ENCODE peak calls at places on chromosomes 6 and 20, in nine cellular contexts. E, L, U, Z, J, C, P, X and O are unnamed samples.

GRCh38 chr6:46010771-46011170 is 4.9 kb downstream of the CLIC5 start:
- DNase-seq in X (no peak), P (no peak), C (no peak), E (no peak), Z (no peak), U (no peak), J (no peak), L (no peak), O (no peak)

GRCh38 chr6:1578293-1578745 is 31.4 kb upstream of the FOXC1 start:
- DNase-seq in X (no peak), J (no peak), U (no peak), L (no peak), P (no peak), E (no peak), C (no peak), Z (no peak), O (no peak)

GRCh38 chr6:491233-491632 is 99.7 kb downstream of the IRF4 start:
- DNase-seq in X (no peak), Z (no peak), L (no peak), P (no peak), E (no peak), C (no peak), J (no peak), U (no peak), O (no peak)

GRCh38 chr6:135411339-135411738 is 86.2 kb downstream of the AHI1 start:
- DNase-seq in L (no peak), E (no peak), J (no peak), P (no peak), X (peak; percentile 39), Z (no peak), U (no peak), C (no peak), O (no peak)

GRCh38 chr6:56241106-56241812 is 6.1 kb downstream of the COL21A1 start:
- DNase-seq in L (no peak), X (no peak), P (no peak), U (no peak), E (no peak), Z (no peak), J (no peak), C (no peak), O (no peak)

GRCh38 chr6:152981989-152982767 is 663 bp downstream of the FBXO5 start:
- DNase-seq in E (peak; percentile 69), J (no peak), P (no peak), Z (peak; percentile 26), C (no peak), U (no peak), X (peak; percentile 64), L (no peak), O (no peak)

GRCh38 chr6:110415297-110415916 is at the start of gene DDO:
- DNase-seq in Z (no peak), P (peak; percentile 10), U (peak; percentile 66), L (no peak), E (peak; percentile 92), J (peak; percentile 79), C (no peak), X (no peak), O (no peak)

GRCh38 chr6:116287668-116288282 is 8.0 kb upstream of the TSPYL1 start:
- DNase-seq in X (peak; percentile 47), L (no peak), J (no peak), C (peak; percentile 51), E (no peak), P (peak; percentile 65), Z (peak; percentile 75), U (no peak), O (peak; percentile 61)

GRCh38 chr6:26271640-26272090 is 93.3 kb upstream of the BTN3A2 start:
- DNase-seq in P (no peak), Z (no peak), J (no peak), E (no peak), X (no peak), U (no peak), L (no peak), C (no peak), O (no peak)

GRCh38 chr20:46366826-46367225 is 39.6 kb downstream of the ELMO2 start:
- DNase-seq in J (no peak), P (no peak), E (peak; percentile 40), L (no peak), X (no peak), U (no peak), C (no peak), Z (no peak), O (no peak)

GRCh38 chr6:76774750-76775396 is 688.4 kb downstream of the HTR1B start:
- DNase-seq in Z (no peak), L (no peak), P (peak; percentile 84), X (no peak), U (peak; percentile 55), J (no peak), E (no peak), C (no peak), O (no peak)

GRCh38 chr6:167122041-167122826 is 662 bp upstream of the CCR6 start:
- DNase-seq in J (no peak), P (no peak), U (no peak), E (no peak), Z (no peak), C (no peak), L (no peak), X (no peak), O (no peak)

GRCh38 chr20:24776755-24777271 is 172.3 kb upstream of the CST7 start:
- DNase-seq in Z (no peak), J (no peak), E (peak; percentile 20), C (no peak), P (no peak), L (no peak), X (no peak), U (peak; percentile 11), O (no peak)

GRCh38 chr20:54340667-54341081 is 132.8 kb downstream of the PFDN4 start:
- DNase-seq in P (peak; percentile 96), L (no peak), C (no peak), Z (no peak), E (no peak), J (no peak), X (no peak), U (no peak), O (no peak)

GRCh38 chr6:137240168-137240567 is 21.0 kb upstream of the IFNGR1 start:
- DNase-seq in J (no peak), L (peak; percentile 96), C (no peak), U (no peak), E (peak; percentile 85), X (no peak), Z (no peak), P (no peak), O (no peak)

GRCh38 chr6:36699290-36699689 is 1.7 kb downstream of the RAB44 start:
- DNase-seq in C (no peak), L (no peak), U (no peak), J (no peak), Z (no peak), X (peak; percentile 35), E (no peak), P (no peak), O (no peak)

GRCh38 chr6:89139509-89140346 is 6.1 kb upstream of the PM20D2 start:
- DNase-seq in X (no peak), E (no peak), U (no peak), Z (no peak), L (no peak), C (no peak), J (no peak), P (no peak), O (no peak)

GRCh38 chr6:56483929-56484328 is 158.8 kb downstream of the DST start:
- DNase-seq in X (no peak), Z (no peak), U (no peak), J (no peak), E (no peak), C (no peak), P (peak; percentile 4), L (no peak), O (no peak)

GRCh38 chr6:107115695-107116327 is 496 bp upstream of the BEND3 start:
- DNase-seq in Z (peak; percentile 81), P (peak; percentile 54), C (no peak), U (peak; percentile 51), J (peak; percentile 26), E (peak; percentile 63), X (peak; percentile 82), L (peak; percentile 43), O (no peak)
- TF ChIP-seq POLR2AphosphoS5 in Z (peak; percentile 65), P (no peak), C (peak; percentile 25), U (no peak), J (no peak), E (no peak), X (no peak), L (peak; percentile 41), O (peak; percentile 17)

DNA sequence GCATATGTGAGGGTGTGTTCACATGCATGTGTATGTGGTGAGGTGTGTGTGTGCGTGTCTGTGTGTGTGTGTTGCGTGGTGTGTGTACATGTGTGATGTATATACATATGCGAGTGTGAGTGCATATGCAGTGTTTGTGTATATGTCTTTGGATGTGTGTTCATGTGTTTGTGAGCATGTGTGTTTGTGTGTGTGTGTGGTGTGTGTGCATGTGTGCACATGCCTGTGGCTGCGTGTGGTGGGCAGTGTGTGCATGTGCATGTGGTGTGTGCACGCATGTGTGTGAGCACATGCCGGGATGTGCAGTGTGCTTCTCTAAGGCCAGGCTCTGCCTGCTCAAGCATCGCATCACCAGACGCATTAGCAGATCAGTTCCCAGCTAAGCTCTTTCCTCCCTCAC is 5.7 kb downstream of the THBS2 start:
- DNase-seq in L (no peak), U (no peak), C (no peak), Z (no peak), P (no peak), X (no peak), J (no peak), E (no peak), O (no peak)
- H3K4me3 ChIP-seq in L (no peak overlapping the region), U (no peak overlapping the region), C (no peak overlapping the region), Z (no peak overlapping the region), P (no peak overlapping the region), X (no peak overlapping the region), J (no peak overlapping the region), E (no peak overlapping the region), O (no peak overlapping the region)

GRCh38 chr6:44298864-44299263 is 14.3 kb downstream of the AARS2 start:
- DNase-seq in L (no peak), C (no peak), X (no peak), U (no peak), E (no peak), P (no peak), Z (no peak), J (no peak), O (no peak)
- TF ChIP-seq POLR2AphosphoS5 in L (no peak), C (no peak), X (peak; percentile 3), U (no peak), E (no peak), P (no peak), Z (no peak), J (no peak), O (peak; percentile 55)

GRCh38 chr6:157393667-157394329 is 12.8 kb downstream of the ZDHHC14 start:
- DNase-seq in J (no peak), Z (no peak), P (no peak), X (peak; percentile 73), C (no peak), L (no peak), U (no peak), E (no peak), O (no peak)

GRCh38 chr6:157386454-157386853 is 5.5 kb downstream of the ZDHHC14 start:
- DNase-seq in X (peak; percentile 48), Z (no peak), L (no peak), U (no peak), E (no peak), J (no peak), C (no peak), P (no peak), O (no peak)

GRCh38 chr6:157388924-157389323 is 7.9 kb downstream of the ZDHHC14 start:
- DNase-seq in C (no peak), Z (no peak), X (no peak), U (no peak), L (no peak), J (no peak), P (no peak), E (no peak), O (no peak)

GRCh38 chr6:157392927-157393666 is 12.1 kb downstream of the ZDHHC14 start:
- DNase-seq in X (peak; percentile 91), L (no peak), Z (no peak), U (peak; percentile 64), C (no peak), E (no peak), J (no peak), P (no peak), O (no peak)

GRCh38 chr6:157390273-157391060 is 9.5 kb downstream of the ZDHHC14 start:
- DNase-seq in U (no peak), C (no peak), E (no peak), J (no peak), Z (no peak), X (no peak), P (no peak), L (no peak), O (no peak)
- H3K4me3 ChIP-seq in U (no peak overlapping the region), C (no peak overlapping the region), E (no peak overlapping the region), J (no peak overlapping the region), Z (no peak overlapping the region), X (no peak overlapping the region), P (no peak overlapping the region), L (no peak overlapping the region), O (no peak overlapping the region)